ENCODE peak calls at places on chromosomes 12 and 14, in eight cellular contexts. Z is AG10803, C is fibroblast of pulmonary artery, P is colonic mucosa, B is hepatocyte, G is sigmoid colon, M is RWPE2, Y is endodermal cell. Q is an unnamed sample.
A peak's percentile ranks its signal among the peaks of the same experiment; 100 is the strongest.

GRCh38 chr12:107704056-107704455 is 18.5 kb downstream of the PWP1 start:
- DNase-seq in M (no peak), G (no peak), P (no peak), Z (no peak), Y (no peak), B (no peak), C (no peak), Q (no peak)

GRCh38 chr12:69027411-69027811 is 94.4 kb upstream of the CPM start:
- DNase-seq in G (no peak), Y (no peak), B (no peak), P (no peak), M (no peak), Z (peak; percentile 33), C (peak; percentile 59), Q (peak; percentile 48)

GRCh38 chr12:80792861-80793260 is 76.1 kb downstream of the MYF5 start:
- DNase-seq in Z (no peak), C (no peak), G (no peak), Y (no peak), B (no peak), M (no peak), P (no peak), Q (no peak)

GRCh38 chr14:35940291-35940690 is 114.2 kb downstream of the BRMS1L start:
- DNase-seq in Y (no peak), B (no peak), Z (no peak), P (no peak), M (no peak), C (no peak), G (no peak), Q (no peak)

GRCh38 chr14:34457186-34457585 is 4.9 kb downstream of the SPTSSA start:
- DNase-seq in P (no peak), G (no peak), Z (no peak), B (no peak), M (no peak), C (no peak), Y (no peak), Q (no peak)

GRCh38 chr12:81208193-81208946 is 130.5 kb downstream of the ACSS3 start:
- DNase-seq in C (no peak), Y (no peak), B (peak; percentile 27), M (no peak), G (no peak), Z (no peak), P (peak; percentile 58), Q (peak; percentile 10)

GRCh38 chr12:1698638-1699214 is 7.9 kb downstream of the ADIPOR2 start:
- DNase-seq in P (no peak), Y (no peak), M (no peak), C (no peak), G (no peak), Z (no peak), B (no peak), Q (no peak)

GRCh38 chr12:111428728-111429175 is 23.0 kb downstream of the SH2B3 start:
- DNase-seq in Z (no peak), P (peak; percentile 89), G (no peak), C (peak; percentile 36), Y (no peak), B (no peak), M (peak; percentile 51), Q (no peak)

GRCh38 chr14:23009939-23010718 is at the start of gene C14orf93:
- DNase-seq in M (peak; percentile 85), Y (peak; percentile 88), P (peak; percentile 90), C (peak; percentile 59), B (peak; percentile 88), G (peak; percentile 92), Z (peak; percentile 57), Q (peak; percentile 50)

GRCh38 chr12:49648722-49649032 is 25.3 kb downstream of the PRPF40B start:
- DNase-seq in Y (no peak), M (no peak), C (no peak), Z (no peak), B (no peak), P (no peak), G (no peak), Q (no peak)

GRCh38 chr12:24929953-24930352 is 18.9 kb downstream of the BCAT1 start:
- DNase-seq in Y (no peak), P (no peak), M (no peak), C (no peak), B (no peak), G (no peak), Z (no peak), Q (no peak)

GRCh38 chr12:105431537-105431936 is 101.0 kb downstream of the C12orf75 start:
- DNase-seq in M (no peak), G (no peak), B (no peak), Y (no peak), Z (no peak), P (no peak), C (no peak), Q (no peak)

GRCh38 chr12:126747530-126748149 is 1519.3 kb upstream of the TMEM132C start:
- DNase-seq in Z (peak; percentile 12), Y (peak; percentile 92), B (peak; percentile 46), C (peak; percentile 36), P (peak; percentile 34), G (no peak), M (no peak), Q (peak; percentile 22)

GRCh38 chr12:60201891-60202290 is 606.1 kb downstream of the SLC16A7 start:
- DNase-seq in G (no peak), B (no peak), Z (peak; percentile 34), M (no peak), Y (no peak), P (no peak), C (peak; percentile 31), Q (peak; percentile 47)

GRCh38 chr14:101862177-101862576 is 100.7 kb downstream of the PPP2R5C start:
- DNase-seq in P (no peak), Y (no peak), G (no peak), Z (peak; percentile 10), C (peak; percentile 36), M (no peak), B (no peak), Q (peak; percentile 50)

GRCh38 chr12:43852744-43853143 is 16.9 kb downstream of the TMEM117 start:
- DNase-seq in G (no peak), Z (no peak), M (no peak), B (no peak), Y (no peak), P (no peak), C (no peak), Q (no peak)

GRCh38 chr14:30298266-30298795 is 260.6 kb upstream of the G2E3 start:
- DNase-seq in P (no peak), Z (no peak), G (no peak), Y (peak; percentile 48), C (no peak), M (no peak), B (no peak), Q (no peak)

GRCh38 chr14:75092698-75093097 is 23.3 kb downstream of the ZC2HC1C start:
- DNase-seq in G (no peak), P (no peak), Z (no peak), B (no peak), C (no peak), Y (no peak), M (no peak), Q (no peak)

GRCh38 chr12:92299744-92300143 is 154.1 kb upstream of the BTG1 start:
- DNase-seq in B (no peak), C (no peak), Z (no peak), P (no peak), G (no peak), M (no peak), Y (no peak), Q (no peak)
- H3K4me3 ChIP-seq in B (no peak overlapping the region), C (no peak overlapping the region), Z (no peak overlapping the region), P (no peak overlapping the region), G (no peak overlapping the region), M (no peak overlapping the region), Y (no peak overlapping the region), Q (no peak overlapping the region)

GRCh38 chr12:79115743-79116142 is 251.2 kb downstream of the SYT1 start:
- DNase-seq in Z (no peak), Y (no peak), C (no peak), B (no peak), P (no peak), G (no peak), M (no peak), Q (no peak)

GRCh38 chr12:79124385-79124784 is 259.8 kb downstream of the SYT1 start:
- DNase-seq in P (no peak), M (no peak), G (no peak), Z (no peak), Y (no peak), B (no peak), C (no peak), Q (no peak)

GRCh38 chr12:79121486-79121885 is 256.9 kb downstream of the SYT1 start:
- DNase-seq in Y (peak; percentile 70), B (peak; percentile 6), G (no peak), C (peak; percentile 8), M (no peak), Z (no peak), P (no peak), Q (peak; percentile 18)

GRCh38 chr12:79114896-79115295 is 250.3 kb downstream of the SYT1 start:
- DNase-seq in G (no peak), Z (no peak), B (no peak), C (no peak), M (no peak), P (no peak), Y (no peak), Q (no peak)

GRCh38 chr12:79119796-79120195 is 255.2 kb downstream of the SYT1 start:
- DNase-seq in M (no peak), C (no peak), G (no peak), Z (no peak), Y (peak; percentile 88), B (no peak), P (no peak), Q (no peak)
- TF ChIP-seq CTCF in M (no peak), C (peak; percentile 3), G (no peak), Z (no peak), Y (peak; percentile 66), B (no peak), P (no peak), Q (no peak)

DNA sequence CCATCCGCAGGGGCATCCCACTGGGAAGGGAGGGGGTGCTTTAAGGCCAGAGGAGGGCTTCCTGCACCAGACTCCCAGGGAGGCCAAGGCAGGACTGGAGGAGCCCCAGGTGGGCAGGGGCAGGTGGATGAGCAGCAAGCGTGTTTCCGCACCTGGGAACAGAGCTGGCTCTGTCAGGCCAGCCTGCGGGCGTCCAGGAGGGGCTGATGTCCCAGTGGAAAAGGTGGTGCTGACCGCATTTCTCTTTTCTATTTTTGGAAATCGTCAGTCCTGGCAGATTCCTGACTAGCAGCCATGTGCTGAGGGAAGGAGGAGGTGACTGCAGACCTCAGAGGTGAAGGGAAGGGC is 27.2 kb downstream of the CHGA start:
- DNase-seq in C (no peak), G (no peak), M (no peak), B (no peak), Z (no peak), Y (no peak), P (no peak), Q (no peak)
- H3K4me3 ChIP-seq in C (no peak overlapping the region), G (no peak overlapping the region), M (no peak overlapping the region), B (no peak overlapping the region), Z (no peak overlapping the region), Y (no peak overlapping the region), P (no peak overlapping the region), Q (no peak overlapping the region)

DNA sequence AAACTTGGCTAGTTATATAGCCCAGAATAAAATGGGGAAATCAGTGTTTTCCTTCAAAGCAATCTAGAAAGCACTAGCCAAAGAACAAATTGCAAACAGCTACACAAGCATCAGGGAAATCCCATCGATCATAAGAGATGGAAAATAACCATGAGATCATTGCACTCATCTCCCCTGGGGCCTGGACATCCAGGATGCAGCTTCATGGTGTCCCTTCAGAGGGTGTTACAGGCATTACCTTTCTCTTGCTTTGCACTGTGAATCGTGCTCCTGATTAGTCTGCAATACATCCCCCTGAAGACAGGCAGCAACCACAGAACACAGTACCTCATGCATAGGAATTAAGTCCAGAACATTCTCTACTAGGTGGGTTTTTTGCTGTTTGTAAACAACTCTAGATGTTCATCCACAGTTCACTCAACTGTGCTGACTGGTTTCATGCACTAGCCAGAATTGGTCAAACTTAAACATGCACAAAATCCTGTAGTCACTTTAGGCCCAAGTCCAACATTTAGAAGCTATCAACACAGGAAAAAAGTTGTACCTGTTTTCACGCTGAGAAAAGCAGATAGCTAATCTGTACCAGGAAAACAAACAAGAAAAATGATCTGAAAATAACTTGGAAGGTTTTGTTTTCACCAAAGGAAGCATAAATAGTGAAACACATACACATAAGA is 120.1 kb downstream of the ZFP36L1 start:
- DNase-seq in Z (no peak), P (no peak), G (peak; percentile 65), B (no peak), M (no peak), Y (no peak), C (no peak), Q (no peak)
- TF ChIP-seq CTCF in Z (peak; percentile 17), P (no peak), G (no peak), B (no peak), M (no peak), Y (no peak), C (no peak), Q (peak; percentile 32)

Q was measured in fibroblast of the aortic adventitia.